ENCODE peak calls at places on chromosomes 4 and X, in ten cellular contexts. I, C, S, D, R, J, F, N, T and K are unnamed samples.

GRCh38 chr4:1748465-1748995 is 27.2 kb downstream of the TACC3 start:
- DNase-seq in I (peak), C (no peak), T (peak), N (no peak), R (peak), F (peak), S (peak), J (peak), D (peak), K (peak)

GRCh38 chr4:134189949-134190348 is 11.6 kb downstream of the PABPC4L start:
- DNase-seq in T (no peak), I (no peak), C (no peak), N (no peak), R (no peak), S (no peak), D (no peak), F (no peak), J (no peak), K (no peak)

GRCh38 chrX:29470029-29470428 is 745.3 kb upstream of the MAGEB2 start:
- DNase-seq in J (no peak), C (no peak), T (no peak), I (no peak), R (no peak), D (no peak), F (peak), S (peak), N (peak), K (no peak)

GRCh38 chrX:47648376-47648775 is 2.0 kb downstream of the ELK1 start:
- DNase-seq in T (no peak), S (no peak), I (no peak), N (no peak), D (no peak), C (no peak), R (no peak), F (no peak), J (no peak), K (no peak)

GRCh38 chrX:85309717-85310116 is 65.9 kb downstream of the ZNF711 start:
- DNase-seq in J (no peak), N (no peak), C (no peak), D (no peak), I (no peak), S (peak), F (no peak), R (no peak), T (no peak), K (no peak)

GRCh38 chr4:106652095-106652494 is 283.5 kb upstream of the GIMD1 start:
- DNase-seq in D (no peak), R (no peak), I (no peak), S (no peak), F (no peak), J (no peak), T (no peak), N (no peak), C (no peak), K (no peak)

GRCh38 chr4:139958738-139959096 is 195.3 kb downstream of the MAML3 start:
- DNase-seq in N (no peak), S (no peak), R (no peak), F (no peak), C (no peak), T (no peak), J (no peak), D (no peak), I (no peak), K (no peak)

GRCh38 chr4:17765514-17766286 is 15.7 kb downstream of the FAM184B start:
- DNase-seq in I (no peak), T (no peak), N (no peak), C (no peak), J (no peak), S (no peak), D (no peak), F (no peak), R (no peak), K (no peak)

GRCh38 chrX:30593435-30594200 is 16.1 kb upstream of the TASL start:
- DNase-seq in F (no peak), N (no peak), I (peak), S (peak), J (no peak), T (no peak), C (no peak), R (no peak), D (peak), K (no peak)

GRCh38 chr4:77815651-77816050 is 3.5 kb downstream of the CNOT6L start:
- DNase-seq in C (no peak), F (no peak), D (no peak), J (no peak), I (no peak), T (no peak), N (no peak), R (no peak), S (no peak), K (no peak)

GRCh38 chr4:188821500-188821899 is 682.3 kb downstream of the TRIML1 start:
- DNase-seq in D (no peak), T (no peak), N (no peak), C (no peak), I (no peak), F (no peak), R (no peak), J (no peak), S (peak), K (no peak)

GRCh38 chr4:16897991-16898827 is at the start of gene LDB2:
- DNase-seq in N (peak), I (no peak), R (peak), S (peak), T (no peak), D (no peak), C (peak), J (no peak), F (peak), K (no peak)

GRCh38 chr4:145694929-145695328 is 15.0 kb downstream of the C4orf51 start:
- DNase-seq in I (no peak), S (no peak), R (no peak), N (no peak), D (peak), T (no peak), J (no peak), C (no peak), F (peak), K (no peak)

GRCh38 chr4:37662861-37663390 is 23.2 kb downstream of the RELL1 start:
- DNase-seq in I (no peak), J (no peak), T (no peak), N (peak), C (no peak), F (no peak), R (no peak), S (no peak), D (no peak), K (no peak)

GRCh38 chr4:59553739-59554126 is 1646.4 kb upstream of the ADGRL3 start:
- DNase-seq in D (peak), J (no peak), N (peak), F (peak), T (no peak), S (no peak), I (no peak), R (no peak), C (no peak), K (no peak)

GRCh38 chr4:13694256-13694655 is 66.7 kb upstream of the BOD1L1 start:
- DNase-seq in T (no peak), D (no peak), I (no peak), J (no peak), S (no peak), F (no peak), N (no peak), R (no peak), C (no peak), K (no peak)
- H3K27ac ChIP-seq in T (no peak), D (no peak), I (no peak), J (no peak), S (no peak), F (no peak), N (no peak), R (no peak), C (no peak), K (no peak)

GRCh38 chrX:40144576-40144975 is 46.8 kb upstream of the BCOR start:
- DNase-seq in T (no peak), I (no peak), F (no peak), D (no peak), C (no peak), J (no peak), N (no peak), R (no peak), S (peak), K (no peak)
- H3K4me3 ChIP-seq in T (no peak), I (no peak), F (peak), D (peak), C (no peak), J (no peak), N (no peak), R (no peak), S (no peak), K (no peak)

GRCh38 chr4:10024303-10024702 is 3.0 kb upstream of the SLC2A9 start:
- DNase-seq in D (no peak), C (peak), T (no peak), N (no peak), S (no peak), J (no peak), F (no peak), R (no peak), I (no peak), K (no peak)
- H3K27ac ChIP-seq in D (no peak), C (no peak), T (no peak), N (no peak), S (no peak), J (no peak), F (no peak), R (no peak), I (no peak), K (no peak)

DNA sequence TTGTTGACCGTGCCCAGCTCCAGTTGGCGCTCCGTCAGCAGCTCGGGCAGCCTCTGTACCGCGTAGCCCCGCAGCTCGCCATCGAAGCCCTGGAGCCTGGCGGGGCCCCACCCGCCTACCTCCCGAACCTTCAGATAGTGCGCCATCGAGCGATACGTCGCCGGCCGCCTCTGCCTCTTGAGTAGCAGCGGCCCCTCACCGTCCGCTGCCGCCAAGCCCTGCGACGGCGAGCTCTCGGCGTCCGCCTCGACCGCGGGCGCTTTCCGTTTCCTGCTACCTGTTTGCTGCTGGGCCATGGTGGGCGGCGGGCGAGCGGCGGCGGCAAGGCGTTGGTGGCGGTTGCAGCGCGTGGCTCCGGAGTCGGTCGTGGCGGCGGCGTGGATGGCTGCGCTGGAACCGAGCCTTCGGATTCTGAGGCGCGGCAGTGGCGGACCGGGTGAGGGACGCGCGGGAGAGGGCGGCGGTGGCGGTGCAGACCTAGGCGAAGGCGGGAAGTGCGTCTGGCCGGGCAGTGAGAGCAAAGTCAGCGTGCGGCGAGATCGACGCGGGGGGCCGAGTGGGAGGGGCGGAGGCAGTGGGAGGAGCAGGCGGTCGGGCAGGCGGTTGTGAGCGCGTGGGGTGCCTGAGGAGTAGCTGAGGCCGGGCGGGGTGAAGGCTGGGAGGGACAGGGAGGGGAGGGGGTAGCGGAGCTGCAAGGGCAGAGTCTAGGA is at the start of gene DCAF12L1:
- DNase-seq in S (peak), F (no peak), J (no peak), T (no peak), D (no peak), R (no peak), C (no peak), N (no peak), I (no peak), K (no peak)
- H3K4me3 ChIP-seq in S (no peak), F (no peak), J (no peak), T (no peak), D (no peak), R (no peak), C (no peak), N (no peak), I (no peak), K (no peak)

GRCh38 chr4:13615162-13615561 is 12.4 kb downstream of the BOD1L1 start:
- DNase-seq in S (no peak), N (no peak), C (no peak), J (no peak), I (no peak), F (no peak), D (no peak), R (no peak), T (no peak), K (no peak)

GRCh38 chr4:13616597-13616996 is 10.9 kb downstream of the BOD1L1 start:
- DNase-seq in F (no peak), I (no peak), D (no peak), T (no peak), N (no peak), R (no peak), S (no peak), C (no peak), J (no peak), K (no peak)

GRCh38 chr4:13612569-13612968 is 15.0 kb downstream of the BOD1L1 start:
- DNase-seq in F (no peak), I (no peak), N (no peak), T (no peak), C (no peak), S (peak), D (no peak), R (no peak), J (no peak), K (no peak)

GRCh38 chr4:13618212-13618806 is 9.2 kb downstream of the BOD1L1 start:
- DNase-seq in D (no peak), R (no peak), C (no peak), J (no peak), T (no peak), I (no peak), F (no peak), N (no peak), S (no peak), K (no peak)

DNA sequence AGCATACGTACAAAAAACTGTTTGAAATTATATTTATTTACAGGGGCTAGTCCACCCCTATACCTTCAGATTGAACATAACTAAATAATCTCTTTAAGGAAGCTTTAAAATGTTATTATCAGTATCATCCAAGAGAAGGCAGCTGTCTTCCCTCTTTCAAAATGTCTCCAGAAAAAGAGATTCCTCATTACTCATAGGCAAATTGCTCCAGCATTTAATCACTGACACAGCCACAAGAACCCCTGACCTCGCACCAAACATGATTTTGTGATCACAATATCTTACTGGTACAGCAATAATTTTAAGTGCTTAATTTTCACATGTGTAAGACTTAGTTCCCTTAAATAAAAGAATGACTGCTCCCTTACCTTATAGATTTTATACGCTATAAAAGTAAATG is 9.7 kb downstream of the BOD1L1 start:
- DNase-seq in C (no peak), D (no peak), T (no peak), J (no peak), N (no peak), R (no peak), I (no peak), F (no peak), S (no peak), K (no peak)
- H3K27ac ChIP-seq in C (no peak), D (no peak), T (no peak), J (no peak), N (no peak), R (no peak), I (no peak), F (no peak), S (no peak), K (no peak)

DNA sequence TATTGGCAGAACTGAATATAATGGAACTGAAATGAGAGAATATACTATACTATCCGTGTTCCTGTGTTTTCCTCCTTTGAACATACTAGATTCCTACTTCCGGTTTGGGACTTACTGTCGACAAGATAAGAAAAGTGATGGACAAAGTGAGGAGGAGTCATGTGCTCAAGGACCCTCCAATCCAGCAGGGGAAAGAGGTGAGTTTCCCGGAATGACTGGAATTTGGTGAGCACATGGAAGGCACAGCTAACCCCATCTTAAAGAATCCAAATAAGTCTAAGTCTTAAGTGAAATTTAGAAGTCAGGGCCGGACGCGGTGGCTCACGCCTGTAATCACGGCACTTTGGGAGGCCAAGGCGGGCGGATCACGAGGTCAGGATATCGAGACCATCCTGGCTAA is 36.6 kb upstream of the SH3D19 start:
- DNase-seq in T (no peak), I (no peak), N (no peak), R (no peak), C (no peak), S (peak), J (no peak), F (no peak), D (no peak), K (no peak)
- H3K4me3 ChIP-seq in T (no peak), I (no peak), N (no peak), R (no peak), C (no peak), S (no peak), J (no peak), F (no peak), D (no peak), K (no peak)

GRCh38 chrX:68571292-68572256 is 72.7 kb downstream of the YIPF6 start:
- DNase-seq in F (peak), D (peak), S (peak), N (peak), T (no peak), I (no peak), C (no peak), J (no peak), R (no peak), K (no peak)
- H3K27ac ChIP-seq in F (peak), D (peak), S (no peak), N (no peak), T (no peak), I (no peak), C (no peak), J (peak), R (no peak), K (no peak)

GRCh38 chr4:43325220-43325967 is 432.9 kb downstream of the GRXCR1 start:
- DNase-seq in N (peak), F (no peak), C (no peak), I (no peak), S (no peak), D (no peak), T (no peak), R (no peak), J (no peak), K (no peak)
- H3K4me3 ChIP-seq in N (no peak), F (no peak), C (no peak), I (no peak), S (no peak), D (no peak), T (no peak), R (no peak), J (no peak), K (no peak)

GRCh38 chr4:82789377-82789776 is 9.2 kb downstream of the SCD5 start:
- DNase-seq in J (no peak), S (no peak), I (no peak), C (no peak), R (no peak), F (no peak), D (no peak), T (no peak), N (peak), K (no peak)
- H3K27ac ChIP-seq in J (no peak), S (no peak), I (no peak), C (no peak), R (no peak), F (no peak), D (no peak), T (no peak), N (no peak), K (no peak)

GRCh38 chr4:174157106-174157607 is 126.3 kb downstream of the FBXO8 start:
- DNase-seq in R (no peak), N (no peak), J (no peak), C (no peak), F (no peak), S (no peak), D (no peak), T (no peak), I (no peak), K (no peak)

GRCh38 chr4:174152717-174153466 is 130.6 kb downstream of the FBXO8 start:
- DNase-seq in I (no peak), N (no peak), D (no peak), C (no peak), T (no peak), F (no peak), R (no peak), J (no peak), S (peak), K (no peak)

GRCh38 chr4:174156239-174156826 is 127.1 kb downstream of the FBXO8 start:
- DNase-seq in R (no peak), I (no peak), J (no peak), F (peak), C (no peak), T (no peak), N (peak), S (peak), D (peak), K (no peak)

GRCh38 chr4:174154455-174154854 is 129.0 kb downstream of the FBXO8 start:
- DNase-seq in F (peak), S (no peak), R (no peak), I (no peak), J (no peak), T (no peak), N (peak), C (no peak), D (peak), K (no peak)
- H3K4me3 ChIP-seq in F (peak), S (no peak), R (no peak), I (no peak), J (no peak), T (no peak), N (no peak), C (peak), D (peak), K (no peak)